ENCODE peak calls at places on chromosomes 11 and 22, in five cellular contexts. J, V, F, S and D are unnamed samples.

GRCh38 chr22:32958021-32958420 is 100.2 kb downstream of the SYN3 start:
- DNase-seq in V (no peak), F (no peak), S (no peak), J (no peak), D (no peak)

GRCh38 chr11:129374081-129374992 is 1.3 kb upstream of the BARX2 start:
- DNase-seq in J (no peak), F (peak; percentile 20), S (no peak), V (no peak), D (no peak)

GRCh38 chr11:890794-891600 is 19.6 kb downstream of the CHID1 start:
- DNase-seq in J (no peak), F (no peak), S (no peak), V (no peak), D (no peak)

GRCh38 chr11:96464695-96465307 is 75.0 kb downstream of the JRKL start:
- DNase-seq in S (no peak), V (no peak), J (peak; percentile 77), F (peak; percentile 77), D (peak; percentile 86)

GRCh38 chr11:82533628-82534353 is 199.9 kb downstream of the FAM181B start:
- DNase-seq in V (no peak), S (no peak), J (peak; percentile 76), F (no peak), D (no peak)

GRCh38 chr22:43094085-43094484 is 4.9 kb upstream of the TTLL1 start:
- DNase-seq in V (no peak), J (peak; percentile 78), S (peak; percentile 53), F (peak; percentile 62), D (no peak)

GRCh38 chr22:31272522-31273446 is 19.5 kb downstream of the PIK3IP1 start:
- DNase-seq in V (peak; percentile 30), F (peak; percentile 81), J (no peak), S (peak; percentile 58), D (peak; percentile 50)

GRCh38 chr11:15830730-15831443 is 525.5 kb downstream of the SOX6 start:
- DNase-seq in V (no peak), S (no peak), F (no peak), J (no peak), D (no peak)

GRCh38 chr11:66203847-66204246 is 64.6 kb upstream of the RAB1B start:
- DNase-seq in S (no peak), F (no peak), J (no peak), V (no peak), D (no peak)

GRCh38 chr11:1104411-1105182 is 29.9 kb downstream of the MUC2 start:
- DNase-seq in S (no peak), F (no peak), V (no peak), J (no peak), D (no peak)

GRCh38 chr11:69002101-69002742 is 10.8 kb downstream of the MRGPRF start:
- DNase-seq in V (peak; percentile 3), F (peak; percentile 77), J (no peak), S (no peak), D (peak; percentile 10)

GRCh38 chr11:1298695-1299492 is 10.5 kb downstream of the TOLLIP start:
- DNase-seq in V (no peak), S (peak; percentile 85), J (peak; percentile 85), F (peak; percentile 89), D (peak; percentile 20)

GRCh38 chr11:130652671-130653335 is 204.4 kb downstream of the ADAMTS15 start:
- DNase-seq in J (peak; percentile 67), V (no peak), S (peak; percentile 39), F (peak; percentile 92), D (peak; percentile 13)

GRCh38 chr22:34812631-34813030 is 253.3 kb upstream of the ISX start:
- DNase-seq in F (no peak), S (no peak), J (peak; percentile 3), V (no peak), D (no peak)

GRCh38 chr11:17651681-17652080 is 67.7 kb upstream of the MYOD1 start:
- DNase-seq in J (no peak), F (no peak), S (no peak), V (no peak), D (no peak)

GRCh38 chr11:125201525-125202121 is 37.1 kb downstream of the PKNOX2 start:
- DNase-seq in F (no peak), J (peak; percentile 27), V (no peak), S (peak; percentile 69), D (no peak)

GRCh38 chr11:103582351-103582909 is 454.0 kb upstream of the DDI1 start:
- DNase-seq in F (peak; percentile 55), J (peak; percentile 50), S (no peak), V (no peak), D (peak; percentile 24)

GRCh38 chr11:45412033-45412432 is 125.9 kb upstream of the SYT13 start:
- DNase-seq in V (no peak), J (no peak), F (no peak), S (no peak), D (no peak)

GRCh38 chr11:2209370-2209801 is 37.8 kb upstream of the TH start:
- DNase-seq in F (no peak), V (peak; percentile 9), S (no peak), J (no peak), D (no peak)

GRCh38 chr11:95459268-95460040 is 228.5 kb upstream of the SESN3 start:
- DNase-seq in F (peak; percentile 47), V (no peak), S (no peak), J (peak; percentile 85), D (no peak)

GRCh38 chr11:15117751-15118150 is 3.0 kb downstream of the INSC start:
- DNase-seq in S (no peak), F (no peak), J (no peak), V (no peak), D (no peak)

GRCh38 chr22:25709758-25710157 is 32.2 kb upstream of the MYO18B start:
- DNase-seq in F (no peak), J (peak; percentile 51), V (no peak), S (no peak), D (no peak)

GRCh38 chr11:84289381-84289906 is 1003.3 kb upstream of the CCDC90B start:
- DNase-seq in S (no peak), V (no peak), J (peak; percentile 74), F (no peak), D (no peak)

GRCh38 chr22:46829140-46829891 is 66.9 kb downstream of the TBC1D22A start:
- DNase-seq in J (peak; percentile 75), V (no peak), S (no peak), F (peak; percentile 90), D (peak; percentile 90)

GRCh38 chr11:65446446-65447277 is 24.1 kb downstream of the NEAT1 start:
- DNase-seq in S (peak; percentile 48), V (no peak), J (peak; percentile 47), F (peak; percentile 51), D (peak; percentile 12)

GRCh38 chr11:36288442-36289225 is 590 bp downstream of the COMMD9 start:
- DNase-seq in S (no peak), J (no peak), F (no peak), V (no peak), D (no peak)

GRCh38 chr11:131884461-131885073 is 514.2 kb downstream of the NTM start:
- DNase-seq in V (no peak), J (no peak), S (no peak), F (no peak), D (no peak)

GRCh38 chr11:83608571-83608970 is 322.4 kb upstream of the CCDC90B start:
- DNase-seq in V (no peak), S (no peak), J (no peak), F (no peak), D (no peak)

GRCh38 chr11:57324154-57324885 is 432 bp downstream of the TNKS1BP1 start:
- DNase-seq in S (peak; percentile 33), J (no peak), F (peak; percentile 66), V (peak; percentile 55), D (peak; percentile 45)

GRCh38 chr11:70323811-70324210 is 53.3 kb downstream of the PPFIA1 start:
- DNase-seq in V (no peak), S (no peak), J (peak; percentile 32), F (peak; percentile 36), D (peak; percentile 44)

GRCh38 chr11:216081-216974 is 8.8 kb downstream of the RIC8A start:
- DNase-seq in F (no peak), J (no peak), V (no peak), S (peak; percentile 23), D (no peak)

GRCh38 chr11:95088946-95089619 is 563 bp upstream of the ENDOD1 start:
- DNase-seq in V (no peak), J (no peak), F (peak; percentile 9), S (peak; percentile 73), D (no peak)

GRCh38 chr11:33899383-33900037 is 7.6 kb upstream of the LMO2 start:
- DNase-seq in J (peak; percentile 67), S (peak; percentile 50), V (no peak), F (peak; percentile 87), D (peak; percentile 59)

GRCh38 chr22:38674888-38675287 is 6.9 kb upstream of the TOMM22 start:
- DNase-seq in F (no peak), S (no peak), V (no peak), J (no peak), D (no peak)

GRCh38 chr11:13316528-13316961 is 39.0 kb downstream of the BMAL1 start:
- DNase-seq in V (no peak), S (no peak), J (peak; percentile 49), F (peak; percentile 90), D (peak; percentile 54)